ENCODE peak calls at places on chromosomes 12 and 14, in ten cellular contexts. C is kidney; F is memory B cell; Y is left colon; S is activated CD4-positive, alpha-beta T cell treated with anti-CD3 and anti-CD28 coated beads, Interleukin-2, amount 10 ng/mL, durations not matched to agents 7 days and 5 days; Q is stimulated activated CD4-positive, alpha-beta T cell treated with anti-CD3 and anti-CD28 coated beads, Interleukin-15, amount 100 ng/mL, for 24 hours; D is A172; X is mammary epithelial cell; R is cardiac fibroblast; B is GM23338. J is an unnamed sample.

GRCh38 chr12:119145367-119145766 is 33.4 kb upstream of the HSPB8 start:
- DNase-seq in F (no peak), X (no peak), Q (no peak), R (no peak), Y (no peak), D (no peak), S (no peak), B (peak), C (no peak), J (no peak)

GRCh38 chr12:73057428-73057827 is 785.3 kb downstream of the TRHDE start:
- DNase-seq in Y (no peak), B (peak), D (no peak), F (no peak), Q (no peak), R (no peak), S (no peak), X (no peak), C (peak), J (no peak)

GRCh38 chr12:101995684-101996083 is 66.1 kb downstream of the WASHC3 start:
- DNase-seq in C (no peak), D (no peak), Q (no peak), X (no peak), B (no peak), S (no peak), R (no peak), F (no peak), Y (no peak), J (no peak)

GRCh38 chr12:123705935-123706334 is 6.2 kb upstream of the ATP6V0A2 start:
- DNase-seq in Q (no peak), F (no peak), X (no peak), D (peak), B (peak), C (no peak), S (no peak), Y (no peak), R (no peak), J (no peak)

GRCh38 chr14:74888164-74889158 is 6.7 kb downstream of the DLST start:
- DNase-seq in F (no peak), C (no peak), Q (no peak), B (no peak), D (peak), X (peak), S (no peak), Y (no peak), R (no peak), J (no peak)

GRCh38 chr12:50187084-50187900 is 20.1 kb upstream of the CERS5 start:
- DNase-seq in Q (peak), S (no peak), C (no peak), X (peak), Y (no peak), B (no peak), R (peak), F (no peak), D (no peak), J (no peak)

GRCh38 chr12:49783917-49784676 is 42.7 kb downstream of the TMBIM6 start:
- DNase-seq in Y (no peak), D (peak), F (no peak), R (peak), X (no peak), Q (no peak), S (no peak), C (no peak), B (no peak), J (no peak)

GRCh38 chr12:13487326-13487725 is 290.8 kb downstream of the EMP1 start:
- DNase-seq in D (no peak), R (no peak), Q (no peak), Y (no peak), X (no peak), B (no peak), C (no peak), S (no peak), F (no peak), J (no peak)

GRCh38 chr14:76717508-76717907 is 43.8 kb upstream of the VASH1 start:
- DNase-seq in X (no peak), D (no peak), F (no peak), C (no peak), Y (no peak), Q (no peak), B (no peak), S (no peak), R (no peak), J (no peak)

GRCh38 chr14:37089410-37089809 is 83.0 kb downstream of the SLC25A21 start:
- DNase-seq in S (no peak), Y (no peak), Q (no peak), C (no peak), R (no peak), B (peak), D (no peak), X (no peak), F (no peak), J (no peak)

GRCh38 chr12:38695057-38695456 is 210.3 kb downstream of the CPNE8 start:
- DNase-seq in R (no peak), X (no peak), Y (no peak), S (no peak), Q (no peak), C (no peak), D (no peak), B (peak), F (no peak), J (no peak)

GRCh38 chr14:81127785-81128184 is 93.0 kb downstream of the GTF2A1 start:
- DNase-seq in D (no peak), Q (no peak), R (peak), X (no peak), Y (no peak), C (no peak), S (no peak), F (no peak), B (no peak), J (no peak)

GRCh38 chr14:24436355-24437019 is 6.1 kb downstream of the SDR39U1 start:
- DNase-seq in D (peak), S (peak), B (peak), F (peak), C (no peak), X (peak), Y (no peak), R (peak), Q (peak), J (no peak)

GRCh38 chr12:20483776-20484175 is 115.4 kb downstream of the PDE3A start:
- DNase-seq in Q (no peak), C (no peak), R (peak), Y (no peak), B (no peak), D (no peak), F (no peak), S (no peak), X (no peak), J (no peak)

GRCh38 chr12:30329281-30329680 is 366.4 kb downstream of the IPO8 start:
- DNase-seq in Q (no peak), R (peak), S (no peak), D (peak), X (peak), Y (no peak), F (no peak), B (no peak), C (no peak), J (no peak)

GRCh38 chr14:88248606-88249005 is 74.5 kb downstream of the KCNK10 start:
- DNase-seq in X (no peak), C (no peak), R (peak), F (no peak), S (no peak), B (no peak), D (peak), Q (no peak), Y (no peak), J (no peak)

GRCh38 chr14:61563162-61563511 is 132.2 kb upstream of the HIF1A start:
- DNase-seq in X (no peak), F (no peak), D (no peak), Q (no peak), S (no peak), B (no peak), R (no peak), Y (no peak), C (no peak), J (no peak)

GRCh38 chr12:89861086-89861485 is 152.4 kb upstream of the ATP2B1 start:
- DNase-seq in D (peak), Y (no peak), S (no peak), Q (no peak), C (no peak), X (peak), R (no peak), F (no peak), B (no peak), J (no peak)

GRCh38 chr12:27807063-27807703 is 27.1 kb upstream of the MANSC4 start:
- DNase-seq in S (peak), F (no peak), D (no peak), B (peak), Y (no peak), X (no peak), Q (peak), R (no peak), C (no peak), J (no peak)

GRCh38 chr14:51331651-51332367 is 91.8 kb downstream of the TMX1 start:
- DNase-seq in X (no peak), B (no peak), S (no peak), Y (no peak), D (no peak), F (no peak), R (no peak), Q (no peak), C (no peak), J (no peak)

GRCh38 chr14:44846232-44846824 is 115.4 kb downstream of the KLHL28 start:
- DNase-seq in X (peak), R (peak), F (no peak), B (peak), Y (no peak), D (peak), C (no peak), Q (no peak), S (peak), J (no peak)

GRCh38 chr14:54420478-54421116 is 20.6 kb downstream of the CNIH1 start:
- DNase-seq in Q (peak), D (peak), X (peak), B (peak), F (no peak), S (no peak), R (peak), Y (no peak), C (no peak), J (no peak)

J was measured in heart left ventricle.